ENCODE peak calls at places on chromosomes 3 and 15, in five cellular contexts. One of them, this sample, is unnamed.

GRCh38 chr3:149542375-149543312 is 68.1 kb downstream of the TM4SF4 start:
- DNase-seq in NB4: no peak
- DNase-seq in uterus: no peak
- DNase-seq in progenitor cell of endocrine pancreas: no peak
- DNase-seq in posterior vena cava: no peak
- DNase-seq in this sample: no peak

GRCh38 chr15:43251863-43252241 is 14.9 kb downstream of the TGM5 start:
- DNase-seq in progenitor cell of endocrine pancreas: no peak
- DNase-seq in uterus: no peak
- DNase-seq in posterior vena cava: no peak
- DNase-seq in NB4: no peak
- DNase-seq in this sample: no peak

GRCh38 chr3:66303556-66303955 is 82.8 kb downstream of the SLC25A26 start:
- DNase-seq in posterior vena cava: no peak
- DNase-seq in progenitor cell of endocrine pancreas: no peak
- DNase-seq in uterus: no peak
- DNase-seq in NB4: no peak
- DNase-seq in this sample: no peak

GRCh38 chr15:60374628-60375081 is 23.1 kb downstream of the ANXA2 start:
- DNase-seq in NB4: no peak
- DNase-seq in progenitor cell of endocrine pancreas: peak
- DNase-seq in uterus: no peak
- DNase-seq in posterior vena cava: peak
- DNase-seq in this sample: peak

GRCh38 chr3:133159498-133160475 is 121.6 kb downstream of the TMEM108 start:
- DNase-seq in uterus: no peak
- DNase-seq in posterior vena cava: no peak
- DNase-seq in NB4: no peak
- DNase-seq in progenitor cell of endocrine pancreas: no peak
- DNase-seq in this sample: no peak

GRCh38 chr3:114213262-114213668 is 24.1 kb downstream of the ZNF80 start:
- DNase-seq in uterus: no peak
- DNase-seq in NB4: no peak
- DNase-seq in posterior vena cava: no peak
- DNase-seq in progenitor cell of endocrine pancreas: no peak
- DNase-seq in this sample: no peak

GRCh38 chr3:58521002-58521670 is 15.9 kb downstream of the ACOX2 start:
- DNase-seq in posterior vena cava: no peak
- DNase-seq in uterus: no peak
- DNase-seq in NB4: peak
- DNase-seq in progenitor cell of endocrine pancreas: no peak
- DNase-seq in this sample: no peak

GRCh38 chr15:67685008-67685599 is 140.2 kb upstream of the SKOR1 start:
- DNase-seq in posterior vena cava: no peak
- DNase-seq in NB4: peak
- DNase-seq in uterus: no peak
- DNase-seq in progenitor cell of endocrine pancreas: no peak
- DNase-seq in this sample: no peak

GRCh38 chr15:41661078-41661528 is 898 bp downstream of the MGA start:
- DNase-seq in uterus: no peak
- DNase-seq in NB4: peak
- DNase-seq in progenitor cell of endocrine pancreas: no peak
- DNase-seq in posterior vena cava: no peak
- DNase-seq in this sample: no peak

GRCh38 chr15:95202569-95203349 is 971.4 kb downstream of the MCTP2 start:
- DNase-seq in NB4: no peak
- DNase-seq in posterior vena cava: no peak
- DNase-seq in uterus: no peak
- DNase-seq in progenitor cell of endocrine pancreas: no peak
- DNase-seq in this sample: no peak

GRCh38 chr3:155007729-155008128 is 72.4 kb upstream of the MME start:
- DNase-seq in NB4: no peak
- DNase-seq in posterior vena cava: no peak
- DNase-seq in uterus: no peak
- DNase-seq in progenitor cell of endocrine pancreas: no peak
- DNase-seq in this sample: no peak

GRCh38 chr15:67094001-67094826 is 28.8 kb downstream of the SMAD3 start:
- DNase-seq in NB4: peak
- DNase-seq in progenitor cell of endocrine pancreas: no peak
- DNase-seq in posterior vena cava: peak
- DNase-seq in uterus: no peak
- DNase-seq in this sample: no peak

GRCh38 chr3:46539443-46540005 is 26.6 kb downstream of the LRRC2 start:
- DNase-seq in uterus: no peak
- DNase-seq in posterior vena cava: no peak
- DNase-seq in progenitor cell of endocrine pancreas: no peak
- DNase-seq in NB4: no peak
- DNase-seq in this sample: no peak

GRCh38 chr3:183253364-183253960 is 409 bp downstream of the B3GNT5 start:
- DNase-seq in progenitor cell of endocrine pancreas: peak
- DNase-seq in uterus: peak
- DNase-seq in posterior vena cava: peak
- DNase-seq in NB4: peak
- DNase-seq in this sample: peak

GRCh38 chr3:64651791-64652241 is 36.0 kb downstream of the ADAMTS9 start:
- DNase-seq in progenitor cell of endocrine pancreas: no peak
- DNase-seq in posterior vena cava: no peak
- DNase-seq in NB4: no peak
- DNase-seq in uterus: no peak
- DNase-seq in this sample: no peak

GRCh38 chr3:120167488-120167887 is 73.2 kb upstream of the GSK3B start:
- DNase-seq in NB4: no peak
- DNase-seq in progenitor cell of endocrine pancreas: no peak
- DNase-seq in posterior vena cava: no peak
- DNase-seq in uterus: no peak
- DNase-seq in this sample: no peak

GRCh38 chr3:32401541-32402052 is 9.9 kb downstream of the CMTM7 start:
- DNase-seq in progenitor cell of endocrine pancreas: peak
- DNase-seq in posterior vena cava: peak
- DNase-seq in NB4: peak
- DNase-seq in uterus: peak
- DNase-seq in this sample: peak

GRCh38 chr3:105367063-105367405 is 325 bp downstream of the ALCAM start:
- DNase-seq in posterior vena cava: peak
- DNase-seq in NB4: peak
- DNase-seq in progenitor cell of endocrine pancreas: no peak
- DNase-seq in uterus: no peak
- DNase-seq in this sample: peak

GRCh38 chr3:196471551-196471950 is 32.0 kb downstream of the RNF168 start:
- DNase-seq in progenitor cell of endocrine pancreas: no peak
- DNase-seq in posterior vena cava: no peak
- DNase-seq in NB4: no peak
- DNase-seq in uterus: no peak
- DNase-seq in this sample: no peak

GRCh38 chr15:33161209-33161608 is 33.3 kb downstream of the FMN1 start:
- DNase-seq in NB4: no peak
- DNase-seq in uterus: no peak
- DNase-seq in progenitor cell of endocrine pancreas: no peak
- DNase-seq in posterior vena cava: no peak
- DNase-seq in this sample: no peak

GRCh38 chr3:178041931-178042330 is 494.3 kb upstream of the KCNMB2 start:
- DNase-seq in NB4: no peak
- DNase-seq in uterus: no peak
- DNase-seq in posterior vena cava: no peak
- DNase-seq in progenitor cell of endocrine pancreas: no peak
- DNase-seq in this sample: no peak

GRCh38 chr3:177875786-177876476 is 660.3 kb upstream of the KCNMB2 start:
- DNase-seq in NB4: no peak
- DNase-seq in uterus: no peak
- DNase-seq in posterior vena cava: no peak
- DNase-seq in progenitor cell of endocrine pancreas: no peak
- DNase-seq in this sample: no peak

GRCh38 chr3:4994823-4995499 is 15.7 kb downstream of the BHLHE40 start:
- DNase-seq in NB4: no peak
- DNase-seq in progenitor cell of endocrine pancreas: no peak
- DNase-seq in uterus: no peak
- DNase-seq in posterior vena cava: peak
- DNase-seq in this sample: peak

GRCh38 chr3:24686764-24687163 is 192.1 kb upstream of the THRB start:
- DNase-seq in NB4: peak
- DNase-seq in posterior vena cava: no peak
- DNase-seq in uterus: no peak
- DNase-seq in progenitor cell of endocrine pancreas: no peak
- DNase-seq in this sample: no peak

GRCh38 chr3:143242101-143242500 is 122.5 kb downstream of the CHST2 start:
- DNase-seq in uterus: no peak
- DNase-seq in NB4: no peak
- DNase-seq in progenitor cell of endocrine pancreas: no peak
- DNase-seq in posterior vena cava: no peak
- DNase-seq in this sample: no peak

GRCh38 chr15:94230886-94231727 is at the start of gene MCTP2:
- DNase-seq in progenitor cell of endocrine pancreas: peak
- DNase-seq in NB4: peak
- DNase-seq in posterior vena cava: peak
- DNase-seq in uterus: peak
- DNase-seq in this sample: peak

GRCh38 chr3:184679056-184679502 is 32.8 kb downstream of the MAGEF1 start:
- DNase-seq in uterus: no peak
- DNase-seq in NB4: no peak
- DNase-seq in posterior vena cava: no peak
- DNase-seq in progenitor cell of endocrine pancreas: no peak
- DNase-seq in this sample: no peak

GRCh38 chr15:37819191-37819590 is 115.2 kb upstream of the TMCO5A start:
- DNase-seq in NB4: no peak
- DNase-seq in progenitor cell of endocrine pancreas: no peak
- DNase-seq in posterior vena cava: no peak
- DNase-seq in uterus: no peak
- DNase-seq in this sample: no peak

GRCh38 chr3:143236226-143236964 is 116.8 kb downstream of the CHST2 start:
- DNase-seq in NB4: peak
- DNase-seq in progenitor cell of endocrine pancreas: no peak
- DNase-seq in posterior vena cava: no peak
- DNase-seq in uterus: no peak
- DNase-seq in this sample: no peak

GRCh38 chr15:46293550-46293949 is 658.7 kb downstream of the SQOR start:
- DNase-seq in progenitor cell of endocrine pancreas: no peak
- DNase-seq in NB4: no peak
- DNase-seq in uterus: no peak
- DNase-seq in posterior vena cava: no peak
- DNase-seq in this sample: no peak

GRCh38 chr3:187870360-187871203 is 125.3 kb upstream of the BCL6 start:
- DNase-seq in progenitor cell of endocrine pancreas: no peak
- DNase-seq in posterior vena cava: no peak
- DNase-seq in NB4: no peak
- DNase-seq in uterus: no peak
- DNase-seq in this sample: no peak

GRCh38 chr15:29686079-29686425 is 136.2 kb downstream of the TJP1 start:
- DNase-seq in NB4: no peak
- DNase-seq in posterior vena cava: no peak
- DNase-seq in uterus: no peak
- DNase-seq in progenitor cell of endocrine pancreas: no peak
- DNase-seq in this sample: no peak

GRCh38 chr3:49967307-49967706 is 27.4 kb downstream of the RBM6 start:
- DNase-seq in progenitor cell of endocrine pancreas: no peak
- DNase-seq in posterior vena cava: no peak
- DNase-seq in uterus: no peak
- DNase-seq in NB4: no peak
- DNase-seq in this sample: no peak